ENCODE peak calls at places on chromosomes 11 and 22, in nine cellular contexts. E is amniotic stem cell; B is AML-193; A is activated CD8-positive, alpha-beta memory T cell treated with anti-CD3 and anti-CD28 coated beads, Interleukin-2, amount 10 ng/mL, durations not matched to agents 7 days and 5 days; N is coronary artery; Q is T follicular helper cell; Y is right atrium auricular region; W is lung microvascular endothelial cell; O is KG1. T is an unnamed sample.

GRCh38 chr22:29315286-29316195 is at the start of gene RASL10A:
- DNase-seq in E (no peak), B (no peak), A (no peak), N (no peak), Q (no peak), Y (no peak), W (peak; percentile 42), O (no peak), T (no peak)

GRCh38 chr11:125924384-125925007 is 20.2 kb downstream of the DDX25 start:
- DNase-seq in E (no peak), B (no peak), A (peak; percentile 23), N (no peak), Q (no peak), Y (no peak), W (no peak), O (no peak), T (no peak)

GRCh38 chr11:96755752-96756151 is 365.9 kb downstream of the JRKL start:
- DNase-seq in E (no peak), B (no peak), A (no peak), N (no peak), Q (no peak), Y (no peak), W (no peak), O (no peak), T (no peak)

GRCh38 chr11:63791495-63792167 is 21.6 kb upstream of the SPINDOC start:
- DNase-seq in E (no peak), B (no peak), A (no peak), N (no peak), Q (no peak), Y (no peak), W (no peak), O (no peak), T (no peak)

GRCh38 chr11:83355406-83355805 is 69.2 kb upstream of the CCDC90B start:
- DNase-seq in E (no peak), B (no peak), A (no peak), N (no peak), Q (no peak), Y (no peak), W (no peak), O (no peak), T (no peak)

GRCh38 chr22:42961815-42962214 is 53.1 kb downstream of the PACSIN2 start:
- DNase-seq in E (no peak), B (no peak), A (no peak), N (no peak), Q (no peak), Y (no peak), W (no peak), O (no peak), T (no peak)

GRCh38 chr11:35101223-35101622 is 37.7 kb upstream of the CD44 start:
- DNase-seq in E (no peak), B (no peak), A (no peak), N (no peak), Q (no peak), Y (no peak), W (no peak), O (no peak), T (no peak)

GRCh38 chr11:96472085-96472484 is 82.3 kb downstream of the JRKL start:
- DNase-seq in E (no peak), B (no peak), A (no peak), N (no peak), Q (no peak), Y (no peak), W (no peak), O (no peak), T (no peak)

GRCh38 chr22:23841736-23842404 is 3.1 kb upstream of the DERL3 start:
- DNase-seq in E (no peak), B (no peak), A (no peak), N (no peak), Q (no peak), Y (no peak), W (no peak), O (no peak), T (no peak)